ENCODE peak calls at places on chromosomes 2 and 18, in seven cellular contexts. One of them, this sample, is unnamed.
A peak's percentile ranks its signal among the peaks of the same experiment; 100 is the strongest.

GRCh38 chr18:47730795-47731194 is 199.7 kb downstream of the SMAD2 start:
- DNase-seq in left colon: no peak
- DNase-seq in GM20000: no peak
- DNase-seq in CD8-positive, alpha-beta T cell: no peak
- DNase-seq in T47D: no peak
- DNase-seq in lower lobe of right lung: no peak
- DNase-seq in GF-D8: no peak
- DNase-seq in this sample: no peak

GRCh38 chr2:128736046-128736688 is 417.5 kb upstream of the HS6ST1 start:
- DNase-seq in left colon: no peak
- DNase-seq in GM20000: no peak
- DNase-seq in CD8-positive, alpha-beta T cell: no peak
- DNase-seq in T47D: no peak
- DNase-seq in lower lobe of right lung: no peak
- DNase-seq in GF-D8: no peak
- DNase-seq in this sample: no peak

GRCh38 chr2:20914087-20914486 is 91.2 kb upstream of the LDAH start:
- DNase-seq in left colon: no peak
- DNase-seq in GM20000: no peak
- DNase-seq in CD8-positive, alpha-beta T cell: no peak
- DNase-seq in T47D: no peak
- DNase-seq in lower lobe of right lung: no peak
- DNase-seq in GF-D8: no peak
- DNase-seq in this sample: no peak

GRCh38 chr2:233385489-233386044 is 31.3 kb downstream of the DGKD start:
- DNase-seq in left colon: no peak
- DNase-seq in GM20000: peak; percentile 64
- DNase-seq in CD8-positive, alpha-beta T cell: peak; percentile 12
- DNase-seq in T47D: no peak
- DNase-seq in lower lobe of right lung: no peak
- DNase-seq in GF-D8: no peak
- DNase-seq in this sample: peak; percentile 69

GRCh38 chr2:210584834-210585233 is 28.4 kb downstream of the CPS1 start:
- DNase-seq in left colon: no peak
- DNase-seq in GM20000: no peak
- DNase-seq in CD8-positive, alpha-beta T cell: no peak
- DNase-seq in T47D: no peak
- DNase-seq in lower lobe of right lung: no peak
- DNase-seq in GF-D8: no peak
- DNase-seq in this sample: no peak

GRCh38 chr2:39696838-39697237 is 31.1 kb downstream of the TMEM178A start:
- DNase-seq in left colon: no peak
- DNase-seq in GM20000: no peak
- DNase-seq in CD8-positive, alpha-beta T cell: no peak
- DNase-seq in T47D: peak; percentile 30
- DNase-seq in lower lobe of right lung: no peak
- DNase-seq in GF-D8: no peak
- DNase-seq in this sample: no peak

GRCh38 chr2:237184923-237185580 is 99.4 kb downstream of the COPS8 start:
- DNase-seq in left colon: no peak
- DNase-seq in GM20000: no peak
- DNase-seq in CD8-positive, alpha-beta T cell: no peak
- DNase-seq in T47D: no peak
- DNase-seq in lower lobe of right lung: no peak
- DNase-seq in GF-D8: no peak
- DNase-seq in this sample: no peak

GRCh38 chr2:85537600-85538506 is 1.1 kb upstream of the MAT2A start:
- DNase-seq in left colon: peak; percentile 71
- DNase-seq in GM20000: peak; percentile 40
- DNase-seq in CD8-positive, alpha-beta T cell: no peak
- DNase-seq in T47D: peak; percentile 50
- DNase-seq in lower lobe of right lung: peak; percentile 74
- DNase-seq in GF-D8: peak; percentile 16
- DNase-seq in this sample: peak; percentile 41

GRCh38 chr2:145777297-145777696 is 1257.4 kb upstream of the ZEB2 start:
- DNase-seq in left colon: no peak
- DNase-seq in GM20000: no peak
- DNase-seq in CD8-positive, alpha-beta T cell: no peak
- DNase-seq in T47D: no peak
- DNase-seq in lower lobe of right lung: no peak
- DNase-seq in GF-D8: no peak
- DNase-seq in this sample: no peak

GRCh38 chr2:224221455-224221913 is 180.4 kb downstream of the FAM124B start:
- DNase-seq in left colon: no peak
- DNase-seq in GM20000: no peak
- DNase-seq in CD8-positive, alpha-beta T cell: no peak
- DNase-seq in T47D: peak; percentile 51
- DNase-seq in lower lobe of right lung: no peak
- DNase-seq in GF-D8: no peak
- DNase-seq in this sample: no peak

GRCh38 chr2:217740796-217741195 is 262.0 kb downstream of the TNS1 start:
- DNase-seq in left colon: no peak
- DNase-seq in GM20000: no peak
- DNase-seq in CD8-positive, alpha-beta T cell: no peak
- DNase-seq in T47D: no peak
- DNase-seq in lower lobe of right lung: no peak
- DNase-seq in GF-D8: no peak
- DNase-seq in this sample: no peak

GRCh38 chr2:127701651-127702394 is 526 bp downstream of the SFT2D3 start:
- DNase-seq in left colon: peak; percentile 86
- DNase-seq in GM20000: peak; percentile 86
- DNase-seq in CD8-positive, alpha-beta T cell: peak; percentile 61
- DNase-seq in T47D: peak; percentile 75
- DNase-seq in lower lobe of right lung: peak; percentile 92
- DNase-seq in GF-D8: peak; percentile 66
- DNase-seq in this sample: peak; percentile 81

GRCh38 chr18:76258209-76258608 is 236.8 kb downstream of the ZNF516 start:
- DNase-seq in left colon: no peak
- DNase-seq in GM20000: no peak
- DNase-seq in CD8-positive, alpha-beta T cell: no peak
- DNase-seq in T47D: no peak
- DNase-seq in lower lobe of right lung: no peak
- DNase-seq in GF-D8: no peak
- DNase-seq in this sample: no peak

GRCh38 chr2:61262699-61263098 is 100.7 kb downstream of the C2orf74 start:
- DNase-seq in left colon: no peak
- DNase-seq in GM20000: no peak
- DNase-seq in CD8-positive, alpha-beta T cell: no peak
- DNase-seq in T47D: no peak
- DNase-seq in lower lobe of right lung: no peak
- DNase-seq in GF-D8: no peak
- DNase-seq in this sample: no peak

GRCh38 chr2:216636570-216637450 is 3.6 kb downstream of the IGFBP2 start:
- DNase-seq in left colon: peak; percentile 86
- DNase-seq in GM20000: no peak
- DNase-seq in CD8-positive, alpha-beta T cell: no peak
- DNase-seq in T47D: peak; percentile 79
- DNase-seq in lower lobe of right lung: peak; percentile 59
- DNase-seq in GF-D8: no peak
- DNase-seq in this sample: no peak

GRCh38 chr2:148927010-148927409 is 52.0 kb downstream of the KIF5C start:
- DNase-seq in left colon: peak; percentile 37
- DNase-seq in GM20000: peak; percentile 44
- DNase-seq in CD8-positive, alpha-beta T cell: no peak
- DNase-seq in T47D: no peak
- DNase-seq in lower lobe of right lung: peak; percentile 61
- DNase-seq in GF-D8: no peak
- DNase-seq in this sample: peak; percentile 50

GRCh38 chr18:48724455-48724854 is 185.6 kb downstream of the CTIF start:
- DNase-seq in left colon: no peak
- DNase-seq in GM20000: no peak
- DNase-seq in CD8-positive, alpha-beta T cell: no peak
- DNase-seq in T47D: no peak
- DNase-seq in lower lobe of right lung: peak; percentile 15
- DNase-seq in GF-D8: no peak
- DNase-seq in this sample: no peak

GRCh38 chr2:11465110-11465484 is 864 bp downstream of the E2F6 start:
- DNase-seq in left colon: no peak
- DNase-seq in GM20000: no peak
- DNase-seq in CD8-positive, alpha-beta T cell: no peak
- DNase-seq in T47D: no peak
- DNase-seq in lower lobe of right lung: no peak
- DNase-seq in GF-D8: no peak
- DNase-seq in this sample: no peak

GRCh38 chr18:32624182-32624723 is 148.6 kb downstream of the KLHL14 start:
- DNase-seq in left colon: no peak
- DNase-seq in GM20000: no peak
- DNase-seq in CD8-positive, alpha-beta T cell: no peak
- DNase-seq in T47D: peak; percentile 34
- DNase-seq in lower lobe of right lung: no peak
- DNase-seq in GF-D8: no peak
- DNase-seq in this sample: no peak

GRCh38 chr2:231709636-231709980 is 1.3 kb downstream of the PTMA start:
- DNase-seq in left colon: no peak
- DNase-seq in GM20000: no peak
- DNase-seq in CD8-positive, alpha-beta T cell: peak; percentile 21
- DNase-seq in T47D: peak; percentile 44
- DNase-seq in lower lobe of right lung: peak; percentile 80
- DNase-seq in GF-D8: no peak
- DNase-seq in this sample: no peak

GRCh38 chr2:119744335-119744939 is 15.3 kb upstream of the PTPN4 start:
- DNase-seq in left colon: no peak
- DNase-seq in GM20000: no peak
- DNase-seq in CD8-positive, alpha-beta T cell: no peak
- DNase-seq in T47D: peak; percentile 84
- DNase-seq in lower lobe of right lung: peak; percentile 53
- DNase-seq in GF-D8: no peak
- DNase-seq in this sample: no peak

GRCh38 chr2:3044587-3045317 is 332.9 kb downstream of the EIPR1 start:
- DNase-seq in left colon: peak; percentile 20
- DNase-seq in GM20000: no peak
- DNase-seq in CD8-positive, alpha-beta T cell: no peak
- DNase-seq in T47D: peak; percentile 14
- DNase-seq in lower lobe of right lung: no peak
- DNase-seq in GF-D8: no peak
- DNase-seq in this sample: no peak